ENCODE peak calls at places on chromosome 10, in ten cellular contexts. X, R, N, Y, Q, V, G, B, C and I are unnamed samples.

GRCh38 chr10:43892062-43892765 is 243.5 kb upstream of the ZNF32 start:
- DNase-seq in X (peak; percentile 93), R (no peak), N (peak; percentile 93), Y (no peak), Q (no peak), V (no peak), G (no peak), B (peak; percentile 77), C (peak; percentile 19), I (no peak)

GRCh38 chr10:90344226-90344625 is 513.6 kb downstream of the HTR7 start:
- DNase-seq in X (peak; percentile 37), R (no peak), N (no peak), Y (no peak), Q (no peak), V (no peak), G (no peak), B (no peak), C (peak; percentile 55), I (no peak)

GRCh38 chr10:132845780-132846595 is 60.0 kb upstream of the NKX6-2 start:
- DNase-seq in X (no peak), R (no peak), N (no peak), Y (no peak), Q (no peak), V (no peak), G (no peak), B (no peak), C (no peak), I (no peak)

GRCh38 chr10:24983946-24984345 is 31.5 kb upstream of the PRTFDC1 start:
- DNase-seq in X (no peak), R (no peak), N (peak; percentile 28), Y (no peak), Q (no peak), V (no peak), G (no peak), B (peak; percentile 29), C (peak; percentile 61), I (no peak)

GRCh38 chr10:82020999-82021398 is 146.0 kb downstream of the NRG3 start:
- DNase-seq in X (no peak), R (no peak), N (no peak), Y (no peak), Q (no peak), V (no peak), G (no peak), B (no peak), C (no peak), I (no peak)

GRCh38 chr10:3123571-3124411 is 48.8 kb downstream of the PITRM1 start:
- DNase-seq in X (no peak), R (no peak), N (no peak), Y (no peak), Q (no peak), V (no peak), G (no peak), B (no peak), C (no peak), I (no peak)

GRCh38 chr10:72784551-72785421 is 92.8 kb downstream of the MCU start:
- DNase-seq in X (peak; percentile 64), R (no peak), N (peak; percentile 94), Y (no peak), Q (no peak), V (no peak), G (peak; percentile 28), B (peak; percentile 81), C (peak; percentile 75), I (peak; percentile 51)

GRCh38 chr10:118238573-118239240 is 103.4 kb downstream of the FAM204A start:
- DNase-seq in X (peak; percentile 39), R (no peak), N (peak; percentile 59), Y (no peak), Q (no peak), V (no peak), G (no peak), B (peak; percentile 76), C (no peak), I (peak; percentile 40)

GRCh38 chr10:43214956-43215561 is 51.8 kb downstream of the RASGEF1A start:
- DNase-seq in X (no peak), R (no peak), N (no peak), Y (no peak), Q (no peak), V (no peak), G (no peak), B (no peak), C (no peak), I (no peak)

GRCh38 chr10:1114355-1115261 is 58.4 kb downstream of the WDR37 start:
- DNase-seq in X (no peak), R (no peak), N (no peak), Y (no peak), Q (no peak), V (no peak), G (no peak), B (no peak), C (peak; percentile 59), I (no peak)

GRCh38 chr10:61463035-61463909 is 10.1 kb upstream of the TMEM26 start:
- DNase-seq in X (peak; percentile 83), R (no peak), N (peak; percentile 77), Y (no peak), Q (no peak), V (no peak), G (no peak), B (peak; percentile 40), C (no peak), I (no peak)

GRCh38 chr10:11838298-11838852 is 15.2 kb downstream of the PROSER2 start:
- DNase-seq in X (no peak), R (no peak), N (no peak), Y (no peak), Q (no peak), V (no peak), G (no peak), B (no peak), C (no peak), I (no peak)

GRCh38 chr10:88528791-88529190 is 54.3 kb downstream of the RNLS start:
- DNase-seq in X (no peak), R (no peak), N (peak; percentile 49), Y (no peak), Q (no peak), V (no peak), G (no peak), B (peak; percentile 33), C (no peak), I (no peak)

GRCh38 chr10:33509231-33509871 is 174.9 kb upstream of the NRP1 start:
- DNase-seq in X (peak; percentile 93), R (peak; percentile 34), N (peak; percentile 87), Y (no peak), Q (peak; percentile 68), V (no peak), G (no peak), B (peak; percentile 72), C (peak; percentile 90), I (peak; percentile 80)

GRCh38 chr10:986137-986825 is 2.0 kb upstream of the GTPBP4 start:
- DNase-seq in X (peak; percentile 65), R (no peak), N (peak; percentile 58), Y (no peak), Q (no peak), V (no peak), G (no peak), B (peak; percentile 25), C (peak; percentile 87), I (peak; percentile 58)

GRCh38 chr10:79402951-79403350 is 42.5 kb downstream of the ZCCHC24 start:
- DNase-seq in X (peak; percentile 33), R (no peak), N (no peak), Y (no peak), Q (no peak), V (no peak), G (no peak), B (no peak), C (no peak), I (no peak)

GRCh38 chr10:35564276-35564982 is 40.7 kb upstream of the GJD4 start:
- DNase-seq in X (no peak), R (no peak), N (peak; percentile 56), Y (no peak), Q (no peak), V (peak; percentile 14), G (no peak), B (peak; percentile 73), C (peak; percentile 27), I (no peak)

GRCh38 chr10:17227367-17228080 is 517 bp upstream of the VIM start:
- DNase-seq in X (peak; percentile 51), R (no peak), N (peak; percentile 39), Y (no peak), Q (no peak), V (peak; percentile 52), G (no peak), B (no peak), C (no peak), I (no peak)

GRCh38 chr10:79079074-79079397 is 10.3 kb downstream of the ZMIZ1 start:
- DNase-seq in X (peak; percentile 81), R (no peak), N (peak; percentile 55), Y (no peak), Q (no peak), V (no peak), G (no peak), B (peak; percentile 33), C (no peak), I (no peak)

GRCh38 chr10:44976352-44977198 is 2.0 kb downstream of the DEPP1 start:
- DNase-seq in X (no peak), R (no peak), N (no peak), Y (no peak), Q (no peak), V (no peak), G (no peak), B (no peak), C (no peak), I (no peak)

GRCh38 chr10:102435529-102436233 is 3.3 kb upstream of the CUEDC2 start:
- DNase-seq in X (no peak), R (peak; percentile 70), N (no peak), Y (no peak), Q (no peak), V (peak; percentile 20), G (peak; percentile 67), B (peak; percentile 51), C (peak; percentile 12), I (peak; percentile 13)

GRCh38 chr10:43610636-43611035 is 4.4 kb downstream of the ZNF485 start:
- DNase-seq in X (peak; percentile 51), R (no peak), N (peak; percentile 67), Y (no peak), Q (no peak), V (no peak), G (no peak), B (no peak), C (peak; percentile 64), I (no peak)

GRCh38 chr10:126480648-126481047 is 92.4 kb upstream of the ADAM12 start:
- DNase-seq in X (no peak), R (no peak), N (no peak), Y (no peak), Q (no peak), V (no peak), G (no peak), B (no peak), C (no peak), I (no peak)

GRCh38 chr10:122530177-122530576 is 30.4 kb upstream of the DMBT1 start:
- DNase-seq in X (peak; percentile 91), R (no peak), N (no peak), Y (no peak), Q (no peak), V (no peak), G (no peak), B (no peak), C (no peak), I (no peak)

GRCh38 chr10:51606829-51607228 is 92.6 kb downstream of the CSTF2T start:
- DNase-seq in X (no peak), R (no peak), N (no peak), Y (no peak), Q (no peak), V (no peak), G (no peak), B (no peak), C (no peak), I (no peak)

GRCh38 chr10:127977368-127978009 is 70.6 kb downstream of the PTPRE start:
- DNase-seq in X (peak; percentile 95), R (peak; percentile 9), N (no peak), Y (no peak), Q (no peak), V (no peak), G (no peak), B (peak; percentile 64), C (peak; percentile 75), I (no peak)

GRCh38 chr10:36766921-36767320 is 358.5 kb upstream of the ANKRD30A start:
- DNase-seq in X (no peak), R (no peak), N (no peak), Y (no peak), Q (no peak), V (no peak), G (no peak), B (no peak), C (no peak), I (no peak)